ENCODE peak calls at places on chromosomes 2 and 18, in four cellular contexts. I is lower lobe of right lung, B is Peyer's patch, A is fibroblast of lung. L is an unnamed sample.

GRCh38 chr2:42929985-42930581 is 137.7 kb upstream of the HAAO start:
- DNase-seq in I (no peak), B (no peak), A (peak; percentile 86), L (no peak)

GRCh38 chr18:49094136-49094535 is 143.4 kb upstream of the SMAD7 start:
- DNase-seq in I (no peak), B (no peak), A (peak; percentile 67), L (no peak)

GRCh38 chr18:8742382-8743361 is 37.3 kb downstream of the MTCL1 start:
- DNase-seq in I (no peak), B (no peak), A (no peak), L (no peak)

GRCh38 chr18:22999212-22999611 is 66.1 kb downstream of the RBBP8 start:
- DNase-seq in I (no peak), B (no peak), A (no peak), L (no peak)

GRCh38 chr18:63951302-63951705 is 2.2 kb downstream of the HMSD start:
- DNase-seq in I (no peak), B (no peak), A (no peak), L (no peak)

GRCh38 chr2:15069149-15069548 is 436.6 kb downstream of the LRATD1 start:
- DNase-seq in I (no peak), B (no peak), A (peak; percentile 21), L (no peak)

GRCh38 chr18:61323951-61324350 is 9.3 kb upstream of the CDH20 start:
- DNase-seq in I (no peak), B (no peak), A (peak; percentile 5), L (no peak)

GRCh38 chr18:53795061-53795460 is 429.4 kb downstream of the MBD2 start:
- DNase-seq in I (no peak), B (no peak), A (peak; percentile 39), L (no peak)

GRCh38 chr2:1049691-1050090 is 99.0 kb downstream of the SNTG2 start:
- DNase-seq in I (no peak), B (no peak), A (peak; percentile 39), L (no peak)

GRCh38 chr2:43438858-43439655 is 156.8 kb downstream of the THADA start:
- DNase-seq in I (no peak), B (no peak), A (peak; percentile 51), L (no peak)

GRCh38 chr2:150350500-150350899 is 137.0 kb downstream of the RND3 start:
- DNase-seq in I (no peak), B (no peak), A (no peak), L (no peak)

GRCh38 chr2:150357770-150358467 is 129.5 kb downstream of the RND3 start:
- DNase-seq in I (no peak), B (no peak), A (no peak), L (no peak)

GRCh38 chr2:150346806-150347205 is 140.7 kb downstream of the RND3 start:
- DNase-seq in I (no peak), B (no peak), A (no peak), L (no peak)

GRCh38 chr2:150355440-150355839 is 132.0 kb downstream of the RND3 start:
- DNase-seq in I (no peak), B (no peak), A (no peak), L (no peak)

DNA sequence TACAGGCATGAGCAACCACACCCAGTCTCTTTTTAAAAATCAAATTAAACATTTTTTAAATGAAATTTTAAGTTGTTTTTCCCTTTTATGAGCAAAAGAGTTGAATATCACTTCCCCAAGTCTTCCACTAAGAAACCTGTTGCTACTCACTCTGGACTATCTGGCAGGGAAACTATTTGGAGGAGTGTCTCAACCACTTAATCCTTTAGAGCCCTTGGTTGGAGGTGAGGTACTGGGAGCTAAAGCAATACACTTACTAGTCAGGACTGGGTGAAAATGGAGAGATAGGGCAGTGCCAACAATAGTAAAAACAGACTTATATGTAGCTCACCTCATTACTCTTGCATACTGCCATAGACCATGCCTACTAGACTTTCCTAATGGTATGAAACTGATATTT is 135.5 kb downstream of the RND3 start:
- DNase-seq in I (no peak), B (no peak), A (no peak), L (no peak)
- H3K9me3 ChIP-seq in I (no peaks in the 10 kb centered on the region), B (no peaks in the 10 kb centered on the region), A (no peaks in the 10 kb centered on the region), L (no peaks in the 10 kb centered on the region)

DNA sequence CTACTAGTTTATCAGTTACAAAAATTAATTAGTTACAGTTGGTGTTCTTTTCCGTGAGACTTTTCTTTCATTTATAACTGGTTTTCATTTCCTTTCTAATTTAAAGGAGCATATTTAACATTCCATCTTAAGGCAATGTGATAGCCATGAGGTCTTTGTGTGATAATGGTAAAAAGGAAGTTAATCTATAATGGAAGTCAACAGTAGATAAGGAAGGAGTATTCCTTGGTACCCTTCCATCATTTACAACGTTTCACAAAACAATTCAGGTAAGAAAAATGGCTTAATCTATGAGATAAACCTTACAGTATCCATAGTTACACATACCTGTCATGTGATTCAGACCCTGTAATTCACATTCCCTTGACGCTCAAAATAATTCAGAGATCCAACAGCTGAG is 525.4 kb upstream of the VWC2L start:
- DNase-seq in I (no peak), B (no peak), A (no peak), L (no peak)
- H3K9me3 ChIP-seq in I (no peaks in the 10 kb centered on the region), B (no peaks in the 10 kb centered on the region), A (no peaks in the 10 kb centered on the region), L (no peaks in the 10 kb centered on the region)

GRCh38 chr2:221981918-221982317 is 316.9 kb downstream of the PAX3 start:
- DNase-seq in I (no peak), B (no peak), A (no peak), L (no peak)
- H3K9me3 ChIP-seq in I (no peaks in the 10 kb centered on the region), B (no peaks in the 10 kb centered on the region), A (no peaks in the 10 kb centered on the region), L (no peaks in the 10 kb centered on the region)

DNA sequence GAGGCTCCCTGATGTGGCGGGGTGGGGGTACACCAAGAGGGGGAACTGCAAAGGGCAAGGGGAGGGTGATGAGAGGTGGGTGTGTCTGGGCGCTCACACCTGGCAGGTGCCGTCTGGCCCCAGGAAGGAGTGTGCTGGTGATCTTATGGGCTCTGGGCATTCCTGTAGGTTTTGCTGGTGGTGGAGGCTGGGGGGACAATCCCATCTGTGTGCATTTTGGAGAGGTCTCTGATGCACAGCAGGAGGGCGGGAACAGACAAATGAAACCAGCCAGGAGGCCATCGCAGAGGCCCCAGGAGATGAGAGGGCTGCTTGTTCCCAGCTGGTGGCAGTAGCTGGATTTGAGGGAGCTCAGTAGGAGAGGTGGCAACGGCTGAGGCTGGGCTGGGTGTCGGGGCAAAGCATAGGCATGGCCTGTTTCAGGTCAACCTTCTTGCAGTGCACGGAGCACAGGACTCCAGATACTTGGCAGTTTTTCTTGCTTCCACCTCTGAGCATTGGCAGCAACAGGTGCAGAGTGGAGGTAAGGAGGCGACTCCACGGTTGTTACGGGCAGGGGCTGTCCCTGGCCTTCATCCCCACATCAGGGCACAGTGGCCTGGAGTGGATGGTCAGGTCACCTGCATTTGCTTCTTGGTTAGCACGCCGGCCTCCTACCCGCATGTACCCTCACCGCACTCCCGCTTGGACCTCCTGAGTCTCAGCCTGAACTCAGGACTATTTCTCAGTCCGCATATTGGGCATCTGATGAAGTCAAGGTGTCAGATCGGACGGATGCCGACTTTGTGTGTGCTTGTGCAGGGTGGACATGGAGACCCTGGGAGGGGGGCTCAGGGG is 194.2 kb upstream of the HDAC4 start:
- DNase-seq in I (peak; percentile 26), B (peak; percentile 34), A (no peak), L (no peak)
- H3K9me3 ChIP-seq in I (no peaks in the 10 kb centered on the region), B (no peaks in the 10 kb centered on the region), A (peaks cover 2% of the 10 kb centered on the region), L (no peaks in the 10 kb centered on the region)

DNA sequence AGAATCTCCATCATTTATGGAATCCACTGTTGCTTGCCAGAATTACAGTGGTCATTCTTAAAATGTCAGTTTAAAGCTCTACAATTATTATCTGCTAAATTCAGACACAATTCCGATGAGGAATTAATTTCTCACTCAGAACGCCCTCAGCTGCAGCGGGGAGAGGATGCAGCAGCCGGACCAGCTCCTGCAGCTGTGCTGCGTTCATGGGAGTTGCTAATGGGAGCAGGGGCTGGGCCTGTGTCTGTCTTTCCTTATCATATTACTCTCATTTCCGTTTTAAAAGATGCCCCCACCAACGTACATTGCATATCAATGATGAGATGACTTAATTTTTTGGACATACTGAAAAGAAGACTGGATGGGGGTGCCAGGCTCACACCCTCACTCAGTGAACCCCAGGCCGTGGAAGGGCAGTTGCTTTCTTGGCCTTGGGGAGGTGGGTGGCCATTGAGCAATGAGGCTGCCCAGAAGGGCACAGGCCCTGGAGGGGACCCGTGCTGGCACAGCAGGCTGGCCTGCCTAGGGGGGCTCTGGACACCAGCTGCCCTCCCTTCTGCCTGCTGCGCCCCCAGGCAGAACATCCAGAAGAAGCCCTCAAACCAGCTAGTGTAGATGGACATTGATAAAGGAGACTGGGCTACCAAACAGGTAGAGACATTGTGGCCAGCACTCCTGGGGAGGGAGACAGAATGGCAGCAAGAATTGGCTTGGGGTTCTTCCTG is 503.6 kb upstream of the MYT1L start:
- DNase-seq in I (no peak), B (no peak), A (no peak), L (no peak)
- H3K9me3 ChIP-seq in I (no peaks in the 10 kb centered on the region), B (no peaks in the 10 kb centered on the region), A (no peaks in the 10 kb centered on the region), L (no peaks in the 10 kb centered on the region)

DNA sequence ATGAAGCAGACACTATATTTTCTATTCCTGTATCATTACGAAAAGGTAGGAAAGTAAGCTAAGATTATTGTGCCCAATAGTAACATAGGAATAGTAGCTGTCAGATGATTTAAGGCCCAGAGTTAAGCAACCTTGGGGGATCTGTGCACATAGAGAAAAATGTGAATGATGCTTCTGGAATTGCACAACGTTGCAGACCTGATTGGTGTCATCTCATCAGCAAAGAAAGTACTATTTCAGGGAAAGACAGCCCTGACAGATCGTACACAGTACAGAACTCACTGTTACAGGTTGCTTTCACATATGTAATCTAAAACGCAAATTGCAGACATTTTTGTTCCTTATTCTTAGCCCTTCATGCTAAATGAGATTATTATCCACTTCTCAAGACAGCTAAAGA is 535.9 kb downstream of the TRIB2 start:
- DNase-seq in I (no peak), B (no peak), A (no peak), L (no peak)
- H3K9me3 ChIP-seq in I (no peaks in the 10 kb centered on the region), B (no peaks in the 10 kb centered on the region), A (no peaks in the 10 kb centered on the region), L (no peaks in the 10 kb centered on the region)

DNA sequence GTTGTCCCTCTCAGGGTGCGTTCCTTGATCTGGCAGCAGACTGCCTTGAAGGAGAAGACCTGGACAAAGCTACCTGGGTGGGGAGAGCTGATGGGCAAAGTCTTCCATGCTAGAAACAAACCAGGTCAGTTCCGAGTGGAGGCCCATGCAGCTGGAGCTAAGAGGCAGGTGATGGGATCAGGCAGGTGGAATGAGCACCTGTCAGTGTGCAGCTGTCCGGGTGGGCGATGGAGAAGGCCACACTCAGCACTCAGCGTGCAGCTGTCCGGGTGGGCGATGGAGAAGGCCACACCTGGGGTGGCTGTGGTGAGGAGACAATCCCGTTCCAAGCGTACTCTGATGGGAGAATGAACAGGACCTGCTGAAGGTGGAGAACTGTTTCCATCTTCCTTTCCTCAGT is 237.3 kb upstream of the MYT1L start:
- DNase-seq in I (no peak), B (no peak), A (no peak), L (no peak)
- H3K9me3 ChIP-seq in I (no peaks in the 10 kb centered on the region), B (no peaks in the 10 kb centered on the region), A (peaks cover 7% of the 10 kb centered on the region), L (no peaks in the 10 kb centered on the region)

L was measured in CD4-positive, CD25-positive, alpha-beta regulatory T cell.